ENCODE peak calls at places on chromosome 19, in ten cellular contexts. One of them, this sample, is unnamed.

GRCh38 chr19:19064811-19065745 is 1.3 kb downstream of the SLC25A42 start:
- DNase-seq in nephron progenitor cell: peak
- DNase-seq in dorsolateral prefrontal cortex: peak
- DNase-seq in HFFc6: no peak
- DNase-seq in BJ: no peak
- DNase-seq in AG04450: no peak
- DNase-seq in endothelial cell: no peak
- DNase-seq in neural crest cell: peak
- DNase-seq in tibial artery: no peak
- DNase-seq in heart right ventricle: no peak
- DNase-seq in this sample: no peak

GRCh38 chr19:30699871-30700280 is 327.7 kb downstream of the ZNF536 start:
- DNase-seq in neural crest cell: no peak
- DNase-seq in BJ: no peak
- DNase-seq in endothelial cell: no peak
- DNase-seq in HFFc6: no peak
- DNase-seq in heart right ventricle: no peak
- DNase-seq in AG04450: no peak
- DNase-seq in tibial artery: no peak
- DNase-seq in dorsolateral prefrontal cortex: no peak
- DNase-seq in nephron progenitor cell: no peak
- DNase-seq in this sample: no peak

GRCh38 chr19:15286688-15287355 is 45.5 kb downstream of the BRD4 start:
- DNase-seq in endothelial cell: no peak
- DNase-seq in BJ: no peak
- DNase-seq in neural crest cell: no peak
- DNase-seq in AG04450: no peak
- DNase-seq in tibial artery: no peak
- DNase-seq in dorsolateral prefrontal cortex: no peak
- DNase-seq in heart right ventricle: no peak
- DNase-seq in HFFc6: no peak
- DNase-seq in nephron progenitor cell: no peak
- DNase-seq in this sample: no peak

GRCh38 chr19:53158119-53158656 is 665 bp downstream of the ZNF347 start:
- DNase-seq in HFFc6: no peak
- DNase-seq in endothelial cell: peak
- DNase-seq in tibial artery: peak
- DNase-seq in nephron progenitor cell: peak
- DNase-seq in heart right ventricle: peak
- DNase-seq in BJ: no peak
- DNase-seq in AG04450: no peak
- DNase-seq in dorsolateral prefrontal cortex: peak
- DNase-seq in neural crest cell: peak
- DNase-seq in this sample: no peak

GRCh38 chr19:19137556-19138109 is 645 bp downstream of the TMEM161A start:
- DNase-seq in AG04450: no peak
- DNase-seq in nephron progenitor cell: no peak
- DNase-seq in tibial artery: no peak
- DNase-seq in neural crest cell: no peak
- DNase-seq in heart right ventricle: no peak
- DNase-seq in BJ: no peak
- DNase-seq in endothelial cell: no peak
- DNase-seq in HFFc6: no peak
- DNase-seq in dorsolateral prefrontal cortex: no peak
- DNase-seq in this sample: no peak

GRCh38 chr19:53958168-53958571 is 4.6 kb upstream of the CACNG8 start:
- DNase-seq in HFFc6: no peak
- DNase-seq in tibial artery: no peak
- DNase-seq in neural crest cell: no peak
- DNase-seq in heart right ventricle: no peak
- DNase-seq in AG04450: no peak
- DNase-seq in nephron progenitor cell: peak
- DNase-seq in dorsolateral prefrontal cortex: peak
- DNase-seq in endothelial cell: no peak
- DNase-seq in BJ: no peak
- DNase-seq in this sample: no peak

GRCh38 chr19:46303702-46304397 is 7.0 kb downstream of the HIF3A start:
- DNase-seq in endothelial cell: peak
- DNase-seq in dorsolateral prefrontal cortex: peak
- DNase-seq in heart right ventricle: peak
- DNase-seq in neural crest cell: peak
- DNase-seq in BJ: no peak
- DNase-seq in AG04450: no peak
- DNase-seq in tibial artery: peak
- DNase-seq in HFFc6: no peak
- DNase-seq in nephron progenitor cell: peak
- DNase-seq in this sample: no peak

GRCh38 chr19:45124021-45124420 is 31.0 kb downstream of the PPP1R37 start:
- DNase-seq in dorsolateral prefrontal cortex: no peak
- DNase-seq in heart right ventricle: no peak
- DNase-seq in nephron progenitor cell: no peak
- DNase-seq in AG04450: no peak
- DNase-seq in tibial artery: no peak
- DNase-seq in HFFc6: no peak
- DNase-seq in neural crest cell: no peak
- DNase-seq in endothelial cell: no peak
- DNase-seq in BJ: no peak
- DNase-seq in this sample: no peak

GRCh38 chr19:10191347-10191746 is 3.4 kb downstream of the DNMT1 start:
- DNase-seq in neural crest cell: no peak
- DNase-seq in dorsolateral prefrontal cortex: no peak
- DNase-seq in endothelial cell: peak
- DNase-seq in nephron progenitor cell: no peak
- DNase-seq in HFFc6: peak
- DNase-seq in tibial artery: peak
- DNase-seq in BJ: peak
- DNase-seq in AG04450: peak
- DNase-seq in heart right ventricle: peak
- DNase-seq in this sample: no peak

DNA sequence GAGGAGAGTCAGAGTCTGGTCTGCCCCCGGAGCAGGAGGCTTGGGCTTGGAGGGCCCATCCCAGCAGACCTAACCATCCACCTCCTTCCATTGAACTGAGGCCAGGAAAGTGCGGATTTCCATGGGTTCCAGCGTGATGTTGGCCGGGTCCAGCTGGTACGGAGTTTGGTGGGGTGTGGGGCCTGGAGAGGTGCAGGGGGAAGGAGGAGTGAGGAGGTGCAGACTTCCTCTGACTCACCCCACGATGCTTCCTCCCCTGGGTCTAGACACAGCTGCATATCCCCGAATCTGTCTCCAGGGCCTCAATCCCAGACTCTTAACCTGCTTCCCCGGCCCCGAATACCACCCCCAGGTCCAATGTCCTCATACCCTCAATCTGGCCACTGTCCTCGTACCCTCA is 20.0 kb downstream of the MAN2B1 start:
- DNase-seq in heart right ventricle: no peak
- DNase-seq in nephron progenitor cell: no peak
- DNase-seq in neural crest cell: no peak
- DNase-seq in BJ: no peak
- DNase-seq in dorsolateral prefrontal cortex: no peak
- DNase-seq in HFFc6: no peak
- DNase-seq in tibial artery: no peak
- DNase-seq in AG04450: no peak
- DNase-seq in endothelial cell: no peak
- DNase-seq in this sample: no peak
- TF ChIP-seq CTCF in heart right ventricle: no peak
- TF ChIP-seq CTCF in nephron progenitor cell: no peak
- TF ChIP-seq CTCF in neural crest cell: no peak
- TF ChIP-seq CTCF in BJ: no peak
- TF ChIP-seq CTCF in dorsolateral prefrontal cortex: no peak
- TF ChIP-seq CTCF in HFFc6: no peak
- TF ChIP-seq CTCF in tibial artery: no peak
- TF ChIP-seq CTCF in AG04450: no peak
- TF ChIP-seq CTCF in endothelial cell: no peak
- TF ChIP-seq CTCF in this sample: no peak

GRCh38 chr19:12139309-12139708 is 841 bp downstream of the ZNF20 start:
- DNase-seq in heart right ventricle: no peak
- DNase-seq in BJ: no peak
- DNase-seq in tibial artery: no peak
- DNase-seq in HFFc6: no peak
- DNase-seq in endothelial cell: no peak
- DNase-seq in neural crest cell: no peak
- DNase-seq in AG04450: no peak
- DNase-seq in nephron progenitor cell: no peak
- DNase-seq in dorsolateral prefrontal cortex: no peak
- DNase-seq in this sample: no peak

GRCh38 chr19:12141405-12141736 is 1.2 kb upstream of the ZNF20 start:
- DNase-seq in tibial artery: no peak
- DNase-seq in heart right ventricle: no peak
- DNase-seq in dorsolateral prefrontal cortex: no peak
- DNase-seq in endothelial cell: no peak
- DNase-seq in BJ: no peak
- DNase-seq in nephron progenitor cell: no peak
- DNase-seq in neural crest cell: no peak
- DNase-seq in HFFc6: no peak
- DNase-seq in AG04450: no peak
- DNase-seq in this sample: no peak

GRCh38 chr19:12139885-12140544 is at the start of gene ZNF20:
- DNase-seq in BJ: peak
- DNase-seq in dorsolateral prefrontal cortex: peak
- DNase-seq in AG04450: peak
- DNase-seq in neural crest cell: peak
- DNase-seq in endothelial cell: peak
- DNase-seq in tibial artery: peak
- DNase-seq in heart right ventricle: peak
- DNase-seq in nephron progenitor cell: peak
- DNase-seq in HFFc6: peak
- DNase-seq in this sample: peak

GRCh38 chr19:12140545-12141404 is 625 bp upstream of the ZNF20 start:
- DNase-seq in AG04450: peak
- DNase-seq in dorsolateral prefrontal cortex: peak
- DNase-seq in heart right ventricle: peak
- DNase-seq in neural crest cell: peak
- DNase-seq in HFFc6: peak
- DNase-seq in BJ: peak
- DNase-seq in tibial artery: peak
- DNase-seq in nephron progenitor cell: peak
- DNase-seq in endothelial cell: peak
- DNase-seq in this sample: peak

DNA sequence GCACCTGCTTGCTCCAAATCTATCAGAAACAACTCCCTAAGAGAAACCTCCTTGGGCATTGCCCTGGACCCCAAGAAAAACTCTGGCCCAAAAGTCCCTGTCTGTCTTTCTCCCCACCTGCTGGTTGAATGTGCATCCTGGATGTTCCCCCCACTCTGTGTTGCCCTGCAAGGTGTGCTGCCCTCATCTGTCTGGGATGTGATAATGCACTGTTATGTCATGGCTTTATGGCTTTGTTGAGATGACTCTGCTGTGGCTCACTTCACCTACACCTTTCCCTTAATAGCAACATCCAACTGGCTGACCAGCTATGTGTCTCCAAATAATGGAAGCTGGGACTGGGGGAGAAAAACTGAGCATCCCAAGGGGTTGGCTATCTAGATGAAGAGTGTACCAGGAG is 2.6 kb downstream of the ZNF20 start:
- DNase-seq in heart right ventricle: no peak
- DNase-seq in dorsolateral prefrontal cortex: no peak
- DNase-seq in nephron progenitor cell: no peak
- DNase-seq in endothelial cell: no peak
- DNase-seq in neural crest cell: no peak
- DNase-seq in tibial artery: no peak
- DNase-seq in BJ: no peak
- DNase-seq in AG04450: no peak
- DNase-seq in HFFc6: peak
- DNase-seq in this sample: no peak
- TF ChIP-seq CTCF in heart right ventricle: peak
- TF ChIP-seq CTCF in dorsolateral prefrontal cortex: no peak
- TF ChIP-seq CTCF in nephron progenitor cell: no peak
- TF ChIP-seq CTCF in endothelial cell: no peak
- TF ChIP-seq CTCF in neural crest cell: no peak
- TF ChIP-seq CTCF in tibial artery: no peak
- TF ChIP-seq CTCF in BJ: no peak
- TF ChIP-seq CTCF in AG04450: no peak
- TF ChIP-seq CTCF in HFFc6: peak
- TF ChIP-seq CTCF in this sample: no peak

DNA sequence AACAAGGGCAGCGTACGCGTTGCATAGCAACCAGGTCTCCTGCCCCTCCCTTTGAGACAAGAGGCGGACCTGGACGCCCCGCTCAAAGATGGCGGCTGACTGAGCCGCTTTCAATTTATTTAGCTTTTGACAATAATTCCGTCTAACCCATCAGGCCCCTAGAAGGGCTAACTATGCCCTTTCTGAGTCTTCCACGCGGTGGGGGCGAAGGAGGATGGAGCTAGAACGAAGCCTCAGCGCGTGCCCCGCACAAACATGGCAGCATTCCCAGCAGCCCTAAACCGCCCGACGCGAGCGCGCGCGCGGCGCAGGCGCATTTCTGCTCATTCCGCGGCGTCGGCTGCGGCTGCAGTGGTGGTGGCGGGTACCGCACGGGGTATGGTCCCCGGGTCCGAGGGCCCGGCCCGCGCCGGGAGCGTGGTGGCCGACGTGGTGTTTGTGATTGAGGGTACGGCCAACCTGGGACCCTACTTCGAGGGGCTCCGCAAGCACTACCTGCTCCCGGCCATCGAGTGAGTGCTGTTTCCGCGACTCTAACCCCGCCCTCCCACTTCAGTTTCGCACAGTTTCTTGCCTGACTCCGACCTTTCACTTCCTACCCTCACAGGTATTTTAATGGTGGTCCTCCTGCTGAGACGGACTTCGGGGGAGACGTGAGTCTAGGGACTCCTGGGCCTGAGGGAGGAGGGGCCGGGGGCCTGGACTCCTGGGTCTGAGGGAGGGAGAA is at the start of gene MED25:
- DNase-seq in dorsolateral prefrontal cortex: peak
- DNase-seq in endothelial cell: peak
- DNase-seq in heart right ventricle: peak
- DNase-seq in neural crest cell: peak
- DNase-seq in BJ: peak
- DNase-seq in AG04450: peak
- DNase-seq in nephron progenitor cell: peak
- DNase-seq in tibial artery: peak
- DNase-seq in HFFc6: peak
- DNase-seq in this sample: peak
- TF ChIP-seq CTCF in dorsolateral prefrontal cortex: peak
- TF ChIP-seq CTCF in endothelial cell: no peak
- TF ChIP-seq CTCF in heart right ventricle: peak
- TF ChIP-seq CTCF in neural crest cell: peak
- TF ChIP-seq CTCF in BJ: peak
- TF ChIP-seq CTCF in AG04450: peak
- TF ChIP-seq CTCF in nephron progenitor cell: no peak
- TF ChIP-seq CTCF in tibial artery: peak
- TF ChIP-seq CTCF in HFFc6: peak
- TF ChIP-seq CTCF in this sample: peak

DNA sequence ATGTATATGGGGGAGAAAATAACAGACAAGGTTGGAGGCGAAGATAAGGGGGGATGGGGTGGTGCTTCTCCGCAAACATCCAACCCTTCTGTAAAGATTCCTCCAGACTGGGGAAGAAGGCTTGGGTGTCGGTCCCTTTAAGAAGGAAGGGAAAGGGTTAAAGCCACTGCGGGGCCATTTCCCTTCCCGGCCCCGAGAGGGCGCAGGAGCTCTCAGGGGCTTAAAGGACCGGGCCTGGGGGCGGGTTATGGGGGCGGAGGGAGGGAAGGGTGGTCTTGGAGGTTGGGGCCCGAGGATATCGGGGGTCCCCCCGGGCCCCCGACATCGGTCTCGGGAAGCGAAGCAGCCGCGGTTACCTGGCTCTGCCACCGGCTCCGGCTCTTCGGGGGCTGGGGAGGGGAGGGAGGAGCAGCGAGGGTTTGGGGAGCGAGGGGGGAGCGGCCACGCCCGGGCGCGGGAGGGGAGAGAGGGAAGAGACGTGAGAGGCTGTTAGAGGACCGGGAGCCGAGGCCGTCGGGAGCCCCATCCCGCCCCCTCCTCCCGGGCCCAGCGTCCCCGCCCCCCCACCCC is 2.8 kb downstream of the TNNT1 start:
- DNase-seq in BJ: no peak
- DNase-seq in HFFc6: no peak
- DNase-seq in neural crest cell: no peak
- DNase-seq in AG04450: no peak
- DNase-seq in endothelial cell: no peak
- DNase-seq in heart right ventricle: no peak
- DNase-seq in tibial artery: no peak
- DNase-seq in dorsolateral prefrontal cortex: no peak
- DNase-seq in nephron progenitor cell: peak
- DNase-seq in this sample: no peak
- TF ChIP-seq CTCF in BJ: peak
- TF ChIP-seq CTCF in HFFc6: peak
- TF ChIP-seq CTCF in neural crest cell: peak
- TF ChIP-seq CTCF in AG04450: peak
- TF ChIP-seq CTCF in endothelial cell: peak
- TF ChIP-seq CTCF in heart right ventricle: peak
- TF ChIP-seq CTCF in tibial artery: no peak
- TF ChIP-seq CTCF in dorsolateral prefrontal cortex: no peak
- TF ChIP-seq CTCF in nephron progenitor cell: peak
- TF ChIP-seq CTCF in this sample: peak